ENCODE peak calls at places on chromosomes 7 and 10, in eight cellular contexts. O, Q, M, S, Z, V, P and D are unnamed samples.

GRCh38 chr10:31103096-31103495 is 71.4 kb upstream of the ZNF438 start:
- DNase-seq in O (no peak), Q (no peak), M (no peak), S (no peak), Z (no peak), V (no peak), P (peak; percentile 43), D (no peak)

GRCh38 chr10:29583674-29584073 is 51.1 kb downstream of the SVIL start:
- DNase-seq in O (no peak), Q (no peak), M (no peak), S (no peak), Z (no peak), V (no peak), P (no peak), D (no peak)

GRCh38 chr7:132251327-132251659 is 325.0 kb downstream of the PLXNA4 start:
- DNase-seq in O (peak; percentile 70), Q (no peak), M (no peak), S (peak; percentile 48), Z (peak; percentile 83), V (peak; percentile 27), P (no peak), D (peak; percentile 44)

GRCh38 chr7:42174391-42174848 is 62.6 kb downstream of the GLI3 start:
- DNase-seq in O (no peak), Q (no peak), M (no peak), S (no peak), Z (no peak), V (no peak), P (no peak), D (no peak)

GRCh38 chr10:101014966-101015581 is 15.5 kb downstream of the LZTS2 start:
- DNase-seq in O (no peak), Q (no peak), M (no peak), S (no peak), Z (peak; percentile 47), V (peak; percentile 55), P (no peak), D (peak; percentile 69)

GRCh38 chr7:80722596-80723141 is 84.2 kb downstream of the CD36 start:
- DNase-seq in O (peak; percentile 66), Q (no peak), M (peak; percentile 6), S (peak; percentile 47), Z (no peak), V (peak; percentile 82), P (no peak), D (peak; percentile 92)

GRCh38 chr7:2567663-2568238 is 9.0 kb downstream of the IQCE start:
- DNase-seq in O (peak; percentile 85), Q (no peak), M (peak; percentile 57), S (peak; percentile 76), Z (peak; percentile 35), V (peak; percentile 52), P (no peak), D (no peak)

GRCh38 chr10:97255512-97256293 is 36.7 kb downstream of the ARHGAP19 start:
- DNase-seq in O (no peak), Q (no peak), M (no peak), S (no peak), Z (no peak), V (no peak), P (no peak), D (no peak)

GRCh38 chr7:98209166-98209920 is 1.9 kb upstream of the BHLHA15 start:
- DNase-seq in O (no peak), Q (no peak), M (no peak), S (no peak), Z (no peak), V (no peak), P (no peak), D (no peak)

GRCh38 chr7:30705008-30705407 is 22.8 kb upstream of the CRHR2 start:
- DNase-seq in O (no peak), Q (no peak), M (no peak), S (no peak), Z (no peak), V (no peak), P (no peak), D (no peak)

GRCh38 chr7:109318146-109318545 is 748.5 kb downstream of the DNAJB9 start:
- DNase-seq in O (no peak), Q (no peak), M (no peak), S (no peak), Z (no peak), V (no peak), P (no peak), D (no peak)

GRCh38 chr7:79272938-79273337 is 180.5 kb downstream of the MAGI2 start:
- DNase-seq in O (no peak), Q (no peak), M (no peak), S (no peak), Z (no peak), V (no peak), P (no peak), D (no peak)

GRCh38 chr10:115654961-115655360 is 561.8 kb downstream of the ATRNL1 start:
- DNase-seq in O (no peak), Q (no peak), M (no peak), S (no peak), Z (no peak), V (no peak), P (no peak), D (no peak)

GRCh38 chr7:22698762-22699161 is 28.2 kb upstream of the IL6 start:
- DNase-seq in O (no peak), Q (no peak), M (no peak), S (no peak), Z (no peak), V (no peak), P (no peak), D (no peak)

GRCh38 chr7:105600720-105601550 is 19.6 kb upstream of the EFCAB10 start:
- DNase-seq in O (peak; percentile 75), Q (no peak), M (no peak), S (peak; percentile 45), Z (no peak), V (no peak), P (peak; percentile 48), D (no peak)

GRCh38 chr10:80411267-80411668 is 2.9 kb downstream of the PRXL2A start:
- DNase-seq in O (no peak), Q (no peak), M (peak; percentile 31), S (no peak), Z (no peak), V (peak; percentile 60), P (peak; percentile 74), D (no peak)

GRCh38 chr7:44073664-44074348 is 8.4 kb upstream of the PGAM2 start:
- DNase-seq in O (peak; percentile 84), Q (peak; percentile 75), M (no peak), S (peak; percentile 52), Z (peak; percentile 41), V (no peak), P (no peak), D (no peak)

GRCh38 chr7:23022258-23022745 is 8.4 kb upstream of the HYCC1 start:
- DNase-seq in O (no peak), Q (no peak), M (no peak), S (no peak), Z (no peak), V (peak; percentile 36), P (no peak), D (peak; percentile 39)

GRCh38 chr7:55472928-55473725 is 99.2 kb downstream of the VOPP1 start:
- DNase-seq in O (peak; percentile 7), Q (no peak), M (no peak), S (no peak), Z (no peak), V (no peak), P (no peak), D (no peak)

GRCh38 chr7:64521409-64521984 is 41.4 kb downstream of the ZNF680 start:
- DNase-seq in O (no peak), Q (no peak), M (no peak), S (no peak), Z (no peak), V (no peak), P (no peak), D (no peak)

GRCh38 chr7:142739927-142740492 is 9.3 kb upstream of the PRSS1 start:
- DNase-seq in O (no peak), Q (no peak), M (no peak), S (peak; percentile 18), Z (no peak), V (no peak), P (no peak), D (no peak)

GRCh38 chr10:132443605-132443997 is 46.6 kb downstream of the PWWP2B start:
- DNase-seq in O (no peak), Q (peak; percentile 86), M (no peak), S (no peak), Z (no peak), V (peak; percentile 66), P (peak; percentile 72), D (no peak)
- H3K27ac ChIP-seq in O (no peak overlapping the region), Q (no peak overlapping the region), M (no peak overlapping the region), S (no peak overlapping the region), Z (no peak overlapping the region), V (no peak overlapping the region), P (peak overlapping the region; percentile 52), D (no peak overlapping the region)

DNA sequence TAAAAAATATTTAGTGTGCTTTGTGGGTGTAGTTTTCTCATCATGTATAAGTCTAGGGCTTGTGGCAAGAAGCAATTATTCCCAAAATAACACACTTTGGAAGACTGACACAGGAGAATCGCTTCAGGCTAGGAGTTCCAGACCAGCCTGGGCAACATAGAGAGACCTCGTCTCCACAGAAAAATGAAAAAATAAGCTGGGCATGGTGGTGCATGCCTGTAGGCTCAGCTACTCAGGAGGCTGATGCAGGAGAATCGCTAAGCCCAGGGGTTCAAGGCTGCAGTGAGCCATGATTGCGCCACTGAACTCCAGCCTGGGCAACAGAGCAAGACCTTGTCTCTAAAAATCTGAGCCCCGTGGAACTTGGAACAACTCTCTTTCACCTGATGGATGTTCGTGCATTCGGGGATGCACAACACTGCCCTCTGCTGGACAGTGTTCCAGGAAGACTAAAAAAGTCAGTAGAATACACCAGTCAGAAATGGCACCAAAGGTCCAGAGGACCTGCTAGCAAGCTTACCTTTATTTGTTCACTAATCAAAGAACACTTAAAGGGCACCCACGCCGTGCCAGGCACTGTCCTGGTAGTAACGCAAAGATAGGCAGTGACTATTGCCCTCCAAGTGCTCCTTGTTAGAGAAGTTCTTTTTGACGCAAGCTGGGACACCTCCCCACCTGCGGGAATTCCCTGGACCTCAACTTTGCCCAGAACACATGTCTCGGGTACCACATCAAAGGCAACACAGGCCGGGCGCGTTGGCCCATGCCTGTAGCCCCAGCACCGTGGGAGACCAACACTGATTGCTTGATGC is 81.9 kb upstream of the CALN1 start:
- DNase-seq in O (peak; percentile 91), Q (peak; percentile 37), M (peak; percentile 79), S (peak; percentile 87), Z (peak; percentile 39), V (peak; percentile 80), P (peak; percentile 66), D (peak; percentile 3)
- H3K27ac ChIP-seq in O (no peak overlapping the region), Q (no peak overlapping the region), M (no peak overlapping the region), S (no peak overlapping the region), Z (no peak overlapping the region), V (no peak overlapping the region), P (no peak overlapping the region), D (no peak overlapping the region)

GRCh38 chr10:13717936-13718772 is 131.4 kb downstream of the PRPF18 start:
- DNase-seq in O (peak; percentile 54), Q (peak; percentile 41), M (no peak), S (no peak), Z (no peak), V (peak; percentile 44), P (no peak), D (peak; percentile 60)
- H3K27ac ChIP-seq in O (peak overlapping the region; percentile 63), Q (no peak overlapping the region), M (no peak overlapping the region), S (no peak overlapping the region), Z (peak overlapping the region; percentile 44), V (peak overlapping the region; percentile 73), P (no peak overlapping the region), D (peak overlapping the region; percentile 15)

DNA sequence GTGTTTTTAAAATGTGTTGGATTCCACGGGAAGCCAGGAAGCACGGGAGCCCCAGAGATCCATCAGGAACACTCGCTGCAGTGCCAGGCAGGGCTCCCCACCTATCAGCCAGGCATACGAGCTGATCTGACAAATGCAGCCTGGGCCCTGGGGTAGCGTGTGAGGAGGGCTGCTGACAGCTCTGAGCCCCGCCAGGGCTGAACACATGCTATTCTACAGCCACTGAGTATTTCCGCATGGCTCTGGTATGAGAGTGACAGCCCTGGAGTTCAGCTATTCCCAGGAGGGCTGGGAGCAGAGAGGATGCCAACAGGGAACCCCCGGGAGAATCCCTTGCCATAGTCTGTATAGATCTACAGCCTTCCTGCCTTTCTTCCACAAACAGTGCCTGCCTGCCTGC is 237.3 kb upstream of the ZMIZ1 start:
- DNase-seq in O (no peak), Q (no peak), M (peak; percentile 88), S (no peak), Z (no peak), V (no peak), P (no peak), D (no peak)
- H3K27ac ChIP-seq in O (no peak overlapping the region), Q (no peak overlapping the region), M (peak overlapping the region; percentile 28), S (no peak overlapping the region), Z (no peak overlapping the region), V (no peak overlapping the region), P (no peak overlapping the region), D (no peak overlapping the region)